ENCODE peak calls at places on chromosomes 16 and 17, in nine cellular contexts. Q is right atrium auricular region, Z is A549, R is ovary, P is neuronal stem cell, A is lung, K is stomach, M is heart left ventricle, B is GM12878. S is an unnamed sample. For H3K4me1 and H3K9me3, the result is how much of the 10 kb centered on the place peaks cover.

GRCh38 chr17:74123350-74123749 is 80.1 kb upstream of the RPL38 start:
- DNase-seq in R (no peak), Z (no peak), B (no peak), P (no peak), Q (no peak), A (no peak), M (no peak), K (no peak), S (no peak)

GRCh38 chr16:88458039-88458772 is 5.1 kb downstream of the ZFPM1 start:
- DNase-seq in K (no peak), P (no peak), Q (no peak), M (no peak), R (no peak), B (no peak), A (no peak), Z (no peak), S (no peak)

GRCh38 chr17:81219476-81220180 is 3.1 kb downstream of the CEP131 start:
- DNase-seq in Q (no peak), K (no peak), B (no peak), P (no peak), M (no peak), Z (no peak), A (no peak), R (no peak), S (no peak)

GRCh38 chr16:8568231-8568617 is 22.1 kb downstream of the TMEM114 start:
- DNase-seq in B (no peak), K (no peak), M (no peak), Q (no peak), Z (no peak), P (no peak), R (no peak), A (no peak), S (no peak)

GRCh38 chr16:66905633-66906539 is 12.8 kb downstream of the CDH16 start:
- DNase-seq in Z (no peak), P (no peak), A (no peak), M (no peak), K (peak), R (no peak), Q (no peak), B (no peak), S (no peak)

GRCh38 chr16:79316004-79316458 is 284.5 kb downstream of the MAF start:
- DNase-seq in A (no peak), R (no peak), K (no peak), B (peak), M (no peak), P (no peak), Q (no peak), Z (no peak), S (no peak)

GRCh38 chr16:53629607-53630312 is 73.9 kb downstream of the RPGRIP1L start:
- DNase-seq in P (no peak), K (peak), A (no peak), Z (no peak), R (no peak), Q (no peak), B (no peak), M (no peak), S (no peak)

GRCh38 chr17:81832608-81833159 is 407 bp downstream of the MCRIP1 start:
- DNase-seq in Q (no peak), K (no peak), R (no peak), A (no peak), B (no peak), M (peak), Z (no peak), P (no peak), S (no peak)

GRCh38 chr17:70137451-70138230 is 31.7 kb upstream of the KCNJ2 start:
- DNase-seq in M (no peak), A (peak), P (no peak), Z (peak), B (peak), R (peak), K (no peak), Q (peak), S (no peak)

GRCh38 chr17:41510251-41511065 is 5.0 kb upstream of the KRT13 start:
- DNase-seq in R (no peak), Z (no peak), Q (no peak), P (no peak), B (no peak), M (no peak), K (no peak), A (no peak), S (no peak)

GRCh38 chr17:1958134-1958881 is 66.8 kb downstream of the RTN4RL1 start:
- DNase-seq in M (no peak), Q (peak), P (no peak), A (no peak), K (no peak), Z (no peak), R (no peak), B (no peak), S (no peak)

GRCh38 chr16:7257026-7257425 is 75.6 kb upstream of the RBFOX1 start:
- DNase-seq in Q (no peak), Z (no peak), K (no peak), A (no peak), B (no peak), M (no peak), P (no peak), R (no peak), S (no peak)

GRCh38 chr16:24609740-24610420 is 70.5 kb downstream of the RBBP6 start:
- DNase-seq in R (peak), P (peak), Q (peak), B (no peak), K (peak), M (peak), A (peak), Z (no peak), S (no peak)

GRCh38 chr16:31327675-31328225 is 27.2 kb upstream of the ITGAX start:
- DNase-seq in Z (no peak), B (no peak), Q (no peak), K (no peak), R (no peak), A (no peak), M (no peak), P (no peak), S (no peak)

GRCh38 chr17:44106801-44107200 is 16.6 kb downstream of the HDAC5 start:
- DNase-seq in B (no peak), M (no peak), Z (no peak), A (no peak), P (no peak), K (no peak), Q (no peak), R (no peak), S (no peak)

GRCh38 chr17:71057448-71057847 is 888.1 kb downstream of the KCNJ2 start:
- DNase-seq in K (no peak), Z (no peak), Q (no peak), B (no peak), R (no peak), P (no peak), A (no peak), M (no peak), S (no peak)

GRCh38 chr16:51773491-51773890 is 622.4 kb upstream of the SALL1 start:
- DNase-seq in Q (no peak), Z (no peak), K (no peak), B (no peak), A (no peak), R (no peak), P (no peak), M (no peak), S (no peak)

GRCh38 chr17:30345089-30345433 is 11.2 kb upstream of the TMIGD1 start:
- DNase-seq in M (no peak), P (no peak), Z (no peak), R (no peak), K (no peak), Q (no peak), A (no peak), B (no peak), S (no peak)

GRCh38 chr17:36691606-36692005 is 90.2 kb downstream of the MRM1 start:
- DNase-seq in P (no peak), A (no peak), B (no peak), Z (no peak), Q (no peak), K (no peak), R (no peak), M (no peak), S (no peak)

GRCh38 chr17:44010966-44011647 is 3.7 kb downstream of the TMEM101 start:
- DNase-seq in A (no peak), Q (no peak), P (no peak), K (no peak), R (no peak), M (no peak), B (no peak), Z (no peak), S (no peak)

GRCh38 chr17:33469911-33470310 is 176.8 kb upstream of the ASIC2 start:
- DNase-seq in P (no peak), Z (no peak), M (no peak), B (no peak), K (no peak), Q (no peak), R (peak), A (no peak), S (no peak)

GRCh38 chr17:51640108-51640622 is 379.8 kb downstream of the UTP18 start:
- DNase-seq in Q (no peak), Z (peak), K (no peak), A (no peak), R (no peak), P (no peak), M (no peak), B (no peak), S (no peak)

GRCh38 chr17:72683506-72684404 is 408.7 kb downstream of the SLC39A11 start:
- DNase-seq in M (no peak), Z (peak), B (no peak), P (no peak), K (peak), R (no peak), Q (no peak), A (peak), S (no peak)

GRCh38 chr17:77544347-77544746 is 403.6 kb downstream of the SEC14L1 start:
- DNase-seq in K (no peak), R (no peak), B (no peak), Q (no peak), Z (no peak), A (no peak), P (no peak), M (no peak), S (no peak)

GRCh38 chr16:85999778-86000177 is 100.8 kb downstream of the IRF8 start:
- DNase-seq in R (no peak), Q (no peak), A (no peak), K (no peak), P (no peak), B (no peak), Z (no peak), M (no peak), S (no peak)

GRCh38 chr17:72338847-72339790 is 218.3 kb downstream of the SOX9 start:
- DNase-seq in Z (peak), M (no peak), A (no peak), P (no peak), Q (peak), R (no peak), K (no peak), B (no peak), S (no peak)

GRCh38 chr16:66714659-66715307 is 18.2 kb upstream of the CMTM4 start:
- DNase-seq in B (no peak), R (no peak), M (no peak), A (no peak), K (no peak), Z (no peak), Q (no peak), P (no peak), S (no peak)

GRCh38 chr16:74575805-74576643 is 30.9 kb downstream of the GLG1 start:
- DNase-seq in Q (no peak), M (no peak), K (no peak), P (no peak), B (no peak), A (no peak), R (no peak), Z (no peak), S (no peak)

GRCh38 chr17:55609737-55610201 is 98.5 kb upstream of the SMIM36 start:
- DNase-seq in A (no peak), P (no peak), R (peak), B (no peak), M (no peak), K (peak), Z (no peak), Q (no peak), S (no peak)

GRCh38 chr16:19844945-19845641 is 39.6 kb downstream of the GPRC5B start:
- DNase-seq in Z (peak), B (no peak), Q (no peak), M (no peak), P (no peak), A (no peak), K (no peak), R (no peak), S (no peak)

GRCh38 chr16:18049454-18050133 is 286.9 kb downstream of the NPIPA8 start:
- DNase-seq in R (no peak), K (no peak), M (no peak), Z (no peak), P (no peak), B (no peak), Q (no peak), A (no peak), S (no peak)

GRCh38 chr16:66364117-66364958 is 2.2 kb upstream of the CDH5 start:
- DNase-seq in K (no peak), B (no peak), Q (peak), P (no peak), Z (no peak), M (peak), R (peak), A (no peak), S (no peak)

GRCh38 chr17:2689411-2690164 is 22.0 kb downstream of the CLUH start:
- DNase-seq in P (no peak), R (peak), A (no peak), M (peak), Q (peak), B (no peak), K (no peak), Z (no peak), S (no peak)

GRCh38 chr17:50708050-50709000 is 611 bp upstream of the ANKRD40 start:
- DNase-seq in K (no peak), M (no peak), B (peak), R (no peak), A (no peak), P (no peak), Z (no peak), Q (no peak), S (no peak)

DNA sequence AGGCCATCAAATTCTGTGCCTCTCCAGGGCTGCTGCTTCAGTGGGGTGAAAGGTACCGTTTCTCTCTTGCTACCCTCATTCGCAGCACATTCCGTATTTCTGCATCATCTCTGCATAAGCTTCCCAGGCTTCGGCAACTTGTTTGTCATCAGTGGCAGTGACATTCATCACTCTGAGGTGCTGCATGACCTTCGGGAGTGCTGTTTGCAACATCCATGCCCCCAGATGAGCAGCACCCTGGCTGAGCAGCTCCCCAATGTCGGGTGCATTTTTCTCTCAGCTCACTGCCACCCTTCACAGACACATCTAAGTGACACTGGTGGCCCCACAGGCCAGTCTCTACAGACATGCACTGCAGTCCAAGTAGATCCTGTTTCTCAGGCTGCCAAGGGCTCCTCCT is 3.8 kb downstream of the CREBBP start:
- DNase-seq in P (no peak), Q (no peak), M (no peak), R (no peak), B (no peak), Z (no peak), A (no peak), K (no peak), S (no peak)
- H3K4me1 ChIP-seq in P (under half), Q (under half), M (half or more), R (under half), B (under half), Z (under half), A (under half), K (half or more), S (half or more)

GRCh38 chr16:27356794-27357193 is 43.0 kb downstream of the IL4R start:
- DNase-seq in Q (no peak), K (no peak), B (no peak), M (no peak), P (no peak), A (no peak), R (no peak), Z (no peak), S (no peak)
- H3K27ac ChIP-seq in Q (no peak), K (no peak), B (no peak), M (no peak), P (no peak), A (no peak), R (no peak), Z (no peak), S (no peak)

DNA sequence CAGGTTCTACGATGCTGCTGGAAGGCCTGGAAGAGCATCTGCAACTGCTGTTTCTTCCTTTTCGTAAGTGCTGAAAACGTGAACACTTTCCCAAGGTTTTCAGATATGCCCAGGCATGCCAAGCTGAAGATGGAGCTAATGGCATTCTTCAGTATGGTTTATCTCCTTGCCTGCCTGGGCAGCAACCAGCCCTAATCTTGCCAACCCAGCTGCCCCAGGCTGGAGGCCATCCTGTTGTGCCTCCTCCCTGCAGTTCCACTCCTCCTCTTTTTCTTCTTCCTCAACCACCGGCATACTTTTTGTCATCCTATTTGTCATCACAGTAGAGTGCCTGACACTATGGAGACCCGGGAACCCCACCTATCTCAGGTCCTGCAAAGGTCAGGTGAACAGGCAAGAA is 1849.3 kb downstream of the TP53TG3F start:
- DNase-seq in Q (no peak), R (no peak), A (no peak), P (no peak), B (no peak), K (no peak), M (no peak), Z (no peak), S (no peak)
- H3K9me3 ChIP-seq in Q (under half), R (under half), A (under half), P (under half), B (under half), K (half or more), M (under half), Z (under half), S (under half)

GRCh38 chr17:58382885-58383248 is 30.9 kb upstream of the SUPT4H1 start:
- DNase-seq in B (no peak), Z (no peak), A (no peak), M (no peak), P (no peak), K (no peak), R (no peak), Q (no peak), S (no peak)
- H3K4me1 ChIP-seq in B (under half), Z (half or more), A (under half), M (under half), P (under half), K (under half), R (under half), Q (under half), S (under half)

DNA sequence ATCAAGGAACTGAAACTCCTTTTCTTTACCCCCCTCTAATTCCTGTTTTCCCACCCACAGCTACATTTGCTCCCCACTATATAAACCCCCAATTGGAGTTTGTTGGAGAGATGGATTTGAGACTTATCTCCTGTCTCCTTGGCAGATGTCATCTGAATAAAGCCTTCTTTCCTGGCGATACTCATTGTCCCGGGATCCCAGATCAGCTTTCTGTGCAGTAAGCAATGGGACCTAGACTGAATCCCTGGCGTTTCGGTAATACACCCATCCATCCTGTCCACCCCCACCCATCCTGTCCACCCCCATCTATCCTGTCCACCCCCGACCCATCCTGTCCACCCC is 22.2 kb downstream of the QPRT start:
- DNase-seq in B (no peak), Z (no peak), Q (no peak), R (no peak), A (no peak), P (no peak), M (no peak), K (no peak), S (no peak)
- H3K27ac ChIP-seq in B (no peak), Z (no peak), Q (no peak), R (no peak), A (no peak), P (no peak), M (no peak), K (no peak), S (no peak)

GRCh38 chr16:2761472-2761871 is 9.0 kb downstream of the SRRM2 start:
- DNase-seq in A (no peak), R (no peak), P (no peak), K (no peak), M (peak), B (no peak), Z (no peak), Q (no peak), S (no peak)

GRCh38 chr16:2762711-2763110 is 10.3 kb downstream of the SRRM2 start:
- DNase-seq in K (no peak), P (no peak), B (no peak), M (no peak), A (no peak), Z (no peak), R (no peak), Q (no peak), S (no peak)

GRCh38 chr16:2761886-2762583 is 9.6 kb downstream of the SRRM2 start:
- DNase-seq in R (no peak), K (no peak), Z (no peak), B (no peak), P (no peak), M (peak), Q (no peak), A (no peak), S (no peak)

GRCh38 chr16:2764718-2765117 is 12.3 kb downstream of the SRRM2 start:
- DNase-seq in P (no peak), Q (no peak), M (no peak), K (no peak), R (no peak), B (no peak), Z (no peak), A (no peak), S (no peak)

GRCh38 chr16:2763173-2763572 is 10.7 kb downstream of the SRRM2 start:
- DNase-seq in A (no peak), K (no peak), B (no peak), Z (no peak), R (no peak), Q (no peak), M (no peak), P (no peak), S (no peak)
- H3K9me3 ChIP-seq in A (under half), K (under half), B (under half), Z (under half), R (under half), Q (under half), M (under half), P (half or more), S (under half)

GRCh38 chr16:84640145-84640544 is 8.2 kb upstream of the KLHL36 start:
- DNase-seq in Z (no peak), P (no peak), B (no peak), A (no peak), R (no peak), M (no peak), K (no peak), Q (no peak), S (no peak)

GRCh38 chr16:84635702-84636101 is 12.6 kb upstream of the KLHL36 start:
- DNase-seq in Z (no peak), P (no peak), K (no peak), A (no peak), M (no peak), B (no peak), R (no peak), Q (no peak), S (no peak)

GRCh38 chr16:84633622-84634021 is 14.7 kb upstream of the KLHL36 start:
- DNase-seq in Q (peak), M (peak), K (peak), P (no peak), A (no peak), Z (no peak), R (peak), B (no peak), S (no peak)

GRCh38 chr16:84638195-84638806 is 10.0 kb upstream of the KLHL36 start:
- DNase-seq in M (no peak), B (no peak), A (no peak), Q (no peak), K (no peak), R (no peak), P (no peak), Z (no peak), S (no peak)

GRCh38 chr16:84637709-84638108 is 10.6 kb upstream of the KLHL36 start:
- DNase-seq in M (no peak), K (no peak), Z (no peak), R (no peak), B (no peak), P (no peak), Q (no peak), A (no peak), S (no peak)
- H3K4me1 ChIP-seq in M (under half), K (under half), Z (under half), R (under half), B (under half), P (under half), Q (under half), A (under half), S (under half)

S was measured in esophagus squamous epithelium.